ENCODE peak calls at places on chromosomes 7 and 10, in six cellular contexts. R is adrenal gland, B is uterus, I is DND-41, Q is IMR-90, D is GM23338. U is an unnamed sample.
A peak's percentile ranks its signal among the peaks of the same experiment; 100 is the strongest.

GRCh38 chr10:74490551-74490950 is 335.8 kb upstream of the KAT6B start:
- DNase-seq in R (no peak), B (no peak), I (no peak), Q (no peak), D (no peak), U (no peak)

GRCh38 chr10:92342801-92343200 is 51.8 kb downstream of the MARCHF5 start:
- DNase-seq in R (no peak), B (no peak), I (no peak), Q (peak; percentile 61), D (no peak), U (no peak)

GRCh38 chr7:43873300-43873699 is 4.0 kb upstream of the MRPS24 start:
- DNase-seq in R (peak; percentile 89), B (peak; percentile 67), I (no peak), Q (peak; percentile 87), D (no peak), U (no peak)

GRCh38 chr10:49509904-49510303 is 29.0 kb downstream of the ERCC6 start:
- DNase-seq in R (no peak), B (no peak), I (no peak), Q (no peak), D (no peak), U (no peak)

GRCh38 chr7:102063736-102064135 is 222.9 kb upstream of the SH2B2 start:
- DNase-seq in R (no peak), B (no peak), I (no peak), Q (peak; percentile 68), D (peak; percentile 82), U (no peak)

GRCh38 chr7:17434191-17434590 is 135.7 kb downstream of the AHR start:
- DNase-seq in R (no peak), B (no peak), I (no peak), Q (no peak), D (no peak), U (no peak)

GRCh38 chr10:7908541-7909210 is 90.4 kb downstream of the TAF3 start:
- DNase-seq in R (no peak), B (no peak), I (peak; percentile 54), Q (peak; percentile 6), D (no peak), U (peak; percentile 93)

GRCh38 chr7:107661081-107661864 is 645 bp downstream of the SLC26A4 start:
- DNase-seq in R (peak; percentile 45), B (peak; percentile 37), I (no peak), Q (peak; percentile 45), D (peak; percentile 84), U (no peak)

GRCh38 chr7:41134242-41134872 is 568.5 kb downstream of the INHBA start:
- DNase-seq in R (no peak), B (no peak), I (no peak), Q (peak; percentile 55), D (no peak), U (no peak)

GRCh38 chr7:23333671-23334246 is 34.6 kb downstream of the MALSU1 start:
- DNase-seq in R (no peak), B (peak; percentile 16), I (no peak), Q (peak; percentile 96), D (no peak), U (no peak)

GRCh38 chr7:139648941-139649425 is 125.5 kb downstream of the CLEC2L start:
- DNase-seq in R (no peak), B (peak; percentile 27), I (no peak), Q (no peak), D (no peak), U (no peak)

GRCh38 chr7:135862586-135863361 is 114.2 kb upstream of the FAM180A start:
- DNase-seq in R (no peak), B (no peak), I (no peak), Q (no peak), D (no peak), U (no peak)

GRCh38 chr10:119651514-119652327 is 541 bp downstream of the BAG3 start:
- DNase-seq in R (peak; percentile 61), B (no peak), I (peak; percentile 24), Q (no peak), D (peak; percentile 38), U (no peak)

GRCh38 chr10:21989453-21990154 is 13.9 kb downstream of the DNAJC1 start:
- DNase-seq in R (peak; percentile 63), B (peak; percentile 28), I (peak; percentile 18), Q (peak; percentile 52), D (peak; percentile 91), U (peak; percentile 41)

GRCh38 chr10:120824864-120825263 is 26.3 kb upstream of the WDR11 start:
- DNase-seq in R (peak; percentile 45), B (no peak), I (peak; percentile 27), Q (no peak), D (peak; percentile 92), U (peak; percentile 20)

GRCh38 chr10:5159126-5159525 is 25.8 kb downstream of the AKR1C8 start:
- DNase-seq in R (no peak), B (no peak), I (no peak), Q (no peak), D (no peak), U (no peak)

GRCh38 chr7:106936236-106936635 is 71.2 kb downstream of the PIK3CG start:
- DNase-seq in R (no peak), B (no peak), I (no peak), Q (no peak), D (no peak), U (no peak)

GRCh38 chr7:25117226-25118047 is 7.6 kb downstream of the CYCS start:
- DNase-seq in R (no peak), B (no peak), I (no peak), Q (peak; percentile 27), D (no peak), U (no peak)

GRCh38 chr7:100806276-100806675 is 21.0 kb downstream of the EPHB4 start:
- DNase-seq in R (no peak), B (no peak), I (no peak), Q (no peak), D (no peak), U (no peak)

GRCh38 chr10:10977978-10978377 is 39.7 kb upstream of the CELF2 start:
- DNase-seq in R (no peak), B (no peak), I (no peak), Q (peak; percentile 16), D (no peak), U (no peak)

GRCh38 chr10:770975-771374 is 81.5 kb upstream of the DIP2C start:
- DNase-seq in R (no peak), B (no peak), I (no peak), Q (no peak), D (no peak), U (no peak)

GRCh38 chr10:123132576-123133477 is 2.9 kb upstream of the HMX3 start:
- DNase-seq in R (peak; percentile 92), B (peak; percentile 74), I (peak; percentile 71), Q (peak; percentile 76), D (peak; percentile 97), U (peak; percentile 77)
- H3K4me3 ChIP-seq in R (no peak overlapping the region), B (no peak overlapping the region), I (no peak overlapping the region), Q (peak overlapping the region; percentile 16), D (peak overlapping the region; percentile 57), U (peak overlapping the region; percentile 44)

DNA sequence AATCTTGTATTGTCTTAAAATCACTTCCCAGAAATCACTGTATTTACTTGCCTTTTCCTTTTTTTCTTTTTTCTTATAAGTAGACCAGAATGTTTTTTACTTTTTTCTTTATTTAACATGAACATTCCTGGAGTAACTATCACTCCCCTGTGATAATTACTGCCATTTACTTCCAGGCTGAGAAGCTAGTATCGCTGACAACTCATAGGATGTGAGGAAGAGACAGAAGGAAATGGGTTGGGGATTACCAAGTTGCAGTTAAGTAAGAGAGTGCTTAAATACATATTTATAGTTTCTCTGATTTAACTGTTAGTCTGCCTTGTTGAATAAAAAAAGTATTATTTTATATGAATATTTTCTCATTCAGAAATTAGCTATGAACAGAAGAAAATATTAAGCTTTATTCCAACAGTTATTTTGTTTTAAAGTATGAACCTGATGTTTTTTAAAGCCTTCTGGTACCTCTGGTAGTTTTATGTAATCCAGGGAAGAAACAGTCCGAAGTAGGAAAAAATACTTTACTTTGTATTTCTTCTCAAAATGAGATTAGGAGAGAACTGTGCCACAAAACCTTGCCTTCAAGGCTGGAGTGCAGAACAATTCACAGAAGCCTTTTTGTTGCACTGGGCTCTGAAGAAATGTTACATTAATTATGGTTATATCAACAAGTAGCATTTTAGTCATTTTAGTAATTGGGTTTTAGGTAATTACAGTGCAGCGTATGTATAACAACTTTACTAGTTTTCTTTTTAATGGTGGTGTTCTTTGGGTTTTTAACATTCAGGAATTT is 72.8 kb downstream of the SHOC2 start:
- DNase-seq in R (no peak), B (no peak), I (no peak), Q (peak; percentile 44), D (no peak), U (no peak)
- H3K4me3 ChIP-seq in R (no peak overlapping the region), B (no peak overlapping the region), I (no peak overlapping the region), Q (no peak overlapping the region), D (no peak overlapping the region), U (no peak overlapping the region)

GRCh38 chr7:132472463-132473120 is 103.7 kb downstream of the PLXNA4 start:
- DNase-seq in R (peak; percentile 40), B (peak; percentile 79), I (no peak), Q (no peak), D (no peak), U (no peak)

GRCh38 chr7:132475669-132476116 is 100.6 kb downstream of the PLXNA4 start:
- DNase-seq in R (no peak), B (no peak), I (no peak), Q (no peak), D (peak; percentile 35), U (no peak)

GRCh38 chr7:132480534-132480933 is 95.7 kb downstream of the PLXNA4 start:
- DNase-seq in R (peak; percentile 27), B (peak; percentile 72), I (no peak), Q (no peak), D (no peak), U (no peak)

GRCh38 chr7:132476541-132476940 is 99.7 kb downstream of the PLXNA4 start:
- DNase-seq in R (no peak), B (no peak), I (no peak), Q (no peak), D (no peak), U (no peak)

DNA sequence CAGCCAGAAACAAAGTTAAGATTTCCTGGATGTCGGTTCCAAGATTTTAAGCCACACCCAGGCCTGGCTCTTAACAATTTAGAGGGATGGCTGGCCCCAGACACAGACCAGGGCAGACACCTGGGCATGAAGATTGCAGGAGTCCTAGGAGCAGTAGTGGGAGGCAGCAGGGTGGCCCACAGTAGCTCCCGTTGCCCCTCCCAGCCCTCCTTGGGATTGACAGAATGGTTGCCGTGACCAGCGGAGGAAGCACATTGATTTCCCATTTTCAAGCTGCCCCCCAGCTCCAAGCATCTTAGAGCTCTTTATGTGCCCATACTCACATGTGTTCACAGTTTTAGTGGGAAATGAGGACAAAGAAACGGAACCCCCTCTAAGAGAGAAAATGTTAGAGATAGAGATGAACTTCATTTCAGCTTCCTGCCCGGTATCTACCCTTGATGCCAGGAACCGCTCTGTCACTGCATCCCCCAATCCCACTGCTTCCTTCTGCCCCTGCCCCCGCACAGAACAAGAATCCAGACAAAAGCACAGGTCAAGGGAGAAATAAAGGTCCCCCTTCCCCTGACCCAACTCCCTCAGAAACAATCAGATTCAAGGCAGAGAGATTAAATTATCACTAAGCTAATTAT is 101.1 kb downstream of the PLXNA4 start:
- DNase-seq in R (no peak), B (no peak), I (no peak), Q (no peak), D (peak; percentile 18), U (no peak)
- H3K4me3 ChIP-seq in R (no peak overlapping the region), B (no peak overlapping the region), I (no peak overlapping the region), Q (no peak overlapping the region), D (peak overlapping the region; percentile 29), U (no peak overlapping the region)

GRCh38 chr7:21572914-21573313 is 30.1 kb downstream of the DNAH11 start:
- DNase-seq in R (no peak), B (no peak), I (no peak), Q (no peak), D (no peak), U (no peak)

GRCh38 chr7:21568762-21569161 is 25.9 kb downstream of the DNAH11 start:
- DNase-seq in R (no peak), B (no peak), I (no peak), Q (no peak), D (peak; percentile 73), U (peak; percentile 8)

GRCh38 chr7:21572331-21572730 is 29.5 kb downstream of the DNAH11 start:
- DNase-seq in R (no peak), B (no peak), I (no peak), Q (no peak), D (no peak), U (no peak)
- H3K4me3 ChIP-seq in R (no peak overlapping the region), B (no peak overlapping the region), I (no peak overlapping the region), Q (no peak overlapping the region), D (no peak overlapping the region), U (no peak overlapping the region)